ENCODE peak calls at places on chromosomes 5 and 9, in four cellular contexts. Z is HCT116, K is stomach, N is sigmoid colon. J is an unnamed sample.

GRCh38 chr9:69495331-69495730 is 170.3 kb downstream of the ENTREP1 start:
- DNase-seq in Z (no peak), K (no peak), N (no peak), J (peak)

GRCh38 chr5:36066540-36067210 is at the start of gene UGT3A2:
- DNase-seq in Z (no peak), K (no peak), N (no peak), J (no peak)

GRCh38 chr9:22813520-22813919 is 366.9 kb downstream of the DMRTA1 start:
- DNase-seq in Z (no peak), K (no peak), N (no peak), J (no peak)

GRCh38 chr5:89028579-89029272 is 145.7 kb upstream of the MEF2C start:
- DNase-seq in Z (peak), K (no peak), N (no peak), J (no peak)

GRCh38 chr5:36763454-36763853 is 113.1 kb upstream of the NIPBL start:
- DNase-seq in Z (no peak), K (no peak), N (no peak), J (no peak)

GRCh38 chr9:38141751-38142150 is 72.7 kb upstream of the SHB start:
- DNase-seq in Z (no peak), K (no peak), N (no peak), J (no peak)

GRCh38 chr5:149170292-149170691 is 29.0 kb downstream of the ABLIM3 start:
- DNase-seq in Z (no peak), K (no peak), N (no peak), J (no peak)

GRCh38 chr5:146188358-146188757 is 5.9 kb upstream of the LARS1 start:
- DNase-seq in Z (no peak), K (no peak), N (no peak), J (no peak)

GRCh38 chr5:141691867-141692532 is 10.0 kb upstream of the ARAP3 start:
- DNase-seq in Z (peak), K (peak), N (peak), J (peak)

GRCh38 chr5:132473019-132473531 is 17.5 kb downstream of the IRF1 start:
- DNase-seq in Z (no peak), K (peak), N (peak), J (peak)

GRCh38 chr9:126327016-126327749 is 554 bp downstream of the MVB12B start:
- DNase-seq in Z (no peak), K (no peak), N (no peak), J (peak)

GRCh38 chr9:70488793-70489105 is 74.3 kb upstream of the KLF9 start:
- DNase-seq in Z (no peak), K (no peak), N (no peak), J (no peak)

GRCh38 chr5:58887721-58888409 is 305.0 kb downstream of the RAB3C start:
- DNase-seq in Z (no peak), K (no peak), N (peak), J (no peak)

GRCh38 chr5:102223542-102224444 is 72.3 kb downstream of the SLCO4C1 start:
- DNase-seq in Z (peak), K (no peak), N (no peak), J (no peak)

GRCh38 chr5:43101491-43101890 is 19.2 kb upstream of the ZNF131 start:
- DNase-seq in Z (no peak), K (no peak), N (no peak), J (no peak)

GRCh38 chr9:33287087-33287490 is 3.2 kb upstream of the NFX1 start:
- DNase-seq in Z (peak), K (peak), N (no peak), J (no peak)

GRCh38 chr5:134510970-134511795 is 14.3 kb upstream of the JADE2 start:
- DNase-seq in Z (no peak), K (no peak), N (no peak), J (peak)

GRCh38 chr5:143992461-143992860 is 178.0 kb downstream of the YIPF5 start:
- DNase-seq in Z (no peak), K (no peak), N (no peak), J (no peak)

GRCh38 chr5:148446591-148446990 is 62.8 kb downstream of the FBXO38 start:
- DNase-seq in Z (no peak), K (no peak), N (no peak), J (no peak)

GRCh38 chr5:157902440-157903116 is 43.6 kb upstream of the CLINT1 start:
- DNase-seq in Z (no peak), K (no peak), N (no peak), J (no peak)

GRCh38 chr9:7439355-7439978 is 360.1 kb downstream of the DMAC1 start:
- DNase-seq in Z (no peak), K (no peak), N (no peak), J (no peak)

GRCh38 chr5:77937015-77937908 is 161.1 kb upstream of the TBCA start:
- DNase-seq in Z (no peak), K (no peak), N (no peak), J (no peak)

GRCh38 chr5:32290922-32291321 is 21.8 kb downstream of the MTMR12 start:
- DNase-seq in Z (no peak), K (no peak), N (no peak), J (no peak)

GRCh38 chr9:124645274-124645673 is 125.8 kb downstream of the NR6A1 start:
- DNase-seq in Z (no peak), K (no peak), N (no peak), J (no peak)

GRCh38 chr5:180603076-180603591 is 11.8 kb upstream of the SCGB3A1 start:
- DNase-seq in Z (no peak), K (no peak), N (peak), J (peak)

GRCh38 chr5:39109616-39110015 is 35.4 kb upstream of the RICTOR start:
- DNase-seq in Z (no peak), K (no peak), N (no peak), J (no peak)

GRCh38 chr9:96603305-96604004 is 16.2 kb downstream of the CDC14B start:
- DNase-seq in Z (no peak), K (no peak), N (no peak), J (no peak)

GRCh38 chr5:180790020-180790419 is 12.6 kb downstream of the MGAT1 start:
- DNase-seq in Z (no peak), K (no peak), N (peak), J (peak)

GRCh38 chr5:139915274-139915673 is 119.7 kb downstream of the PSD2 start:
- DNase-seq in Z (no peak), K (no peak), N (peak), J (no peak)

GRCh38 chr5:81163641-81164040 is 69.5 kb upstream of the CKMT2 start:
- DNase-seq in Z (no peak), K (no peak), N (no peak), J (no peak)

DNA sequence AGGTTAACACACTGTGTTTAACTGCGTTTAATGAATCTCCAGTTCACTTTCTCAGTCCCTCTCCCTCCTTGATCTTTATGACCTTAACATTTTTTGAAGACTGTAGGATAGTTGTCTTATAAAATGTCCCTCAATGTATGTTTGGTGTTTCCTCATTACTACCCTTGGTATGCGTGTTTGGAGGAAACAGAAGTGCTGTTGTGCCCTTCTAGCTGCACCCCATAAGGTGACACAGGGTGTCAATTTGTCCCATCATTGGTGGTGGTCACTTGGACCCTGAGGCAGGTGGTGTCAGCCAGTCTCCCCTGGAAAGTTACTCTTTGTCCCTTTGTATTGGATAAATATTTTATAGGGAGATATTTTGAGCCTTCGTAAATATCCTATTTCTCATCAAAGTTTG is 52.3 kb downstream of the RAD23B start:
- DNase-seq in Z (no peak), K (no peak), N (no peak), J (no peak)
- TF ChIP-seq POLR2AphosphoS5 in Z (peak), K (no peak), N (no peak), J (no peak)

GRCh38 chr9:131728961-131729360 is 10.9 kb downstream of the RAPGEF1 start:
- DNase-seq in Z (no peak), K (no peak), N (no peak), J (peak)
- TF ChIP-seq POLR2AphosphoS5 in Z (no peak), K (no peak), N (no peak), J (peak)

GRCh38 chr9:137428311-137428630 is 5.1 kb downstream of the NOXA1 start:
- DNase-seq in Z (no peak), K (no peak), N (no peak), J (peak)
- TF ChIP-seq POLR2AphosphoS5 in Z (no peak), K (no peak), N (no peak), J (no peak)

DNA sequence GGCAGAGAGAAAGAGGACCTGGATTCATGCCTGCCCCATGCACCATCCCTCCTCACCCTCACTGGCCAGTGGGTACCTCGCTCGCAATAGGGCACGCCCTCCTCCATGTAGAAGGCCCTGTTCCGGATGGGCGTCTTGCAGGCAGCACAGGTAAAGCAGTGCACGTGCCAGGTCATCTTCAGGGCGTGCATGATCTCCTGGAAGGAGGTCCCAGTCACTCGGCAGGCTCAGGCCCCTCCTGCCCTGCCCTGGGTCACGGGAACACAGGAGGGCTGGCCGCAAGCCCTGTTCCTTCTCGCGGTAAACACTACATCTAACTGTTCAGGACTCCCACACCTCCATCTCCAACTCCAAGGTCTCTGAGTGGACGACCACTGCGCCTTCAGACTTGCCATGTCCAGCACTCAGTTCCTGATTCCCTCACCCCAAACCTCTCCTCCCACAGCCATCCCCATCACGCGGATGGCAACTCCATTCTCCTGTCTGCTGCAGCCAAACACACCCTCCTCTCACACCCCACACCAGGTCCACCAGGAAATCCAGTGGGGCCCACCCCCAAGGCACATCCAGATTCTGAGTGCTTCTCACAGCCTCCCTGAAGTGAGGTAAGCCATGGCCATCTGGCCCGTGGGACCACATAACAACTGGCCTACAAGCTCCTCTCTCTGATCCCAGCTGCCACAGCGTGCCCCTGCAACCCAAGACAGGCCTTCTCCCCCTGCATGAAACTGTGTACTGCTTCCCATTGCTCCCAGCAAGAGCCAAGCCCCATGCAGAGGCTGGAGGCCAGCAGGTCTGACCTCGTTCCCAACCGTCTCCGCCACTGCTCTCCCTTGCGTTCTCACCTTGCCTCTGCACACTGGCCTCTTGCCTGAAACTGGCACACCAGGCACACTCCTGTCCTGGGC is 10.8 kb upstream of the DBN1 start:
- DNase-seq in Z (no peak), K (no peak), N (no peak), J (peak)
- TF ChIP-seq POLR2AphosphoS5 in Z (peak), K (no peak), N (no peak), J (no peak)

GRCh38 chr9:110131499-110131898 is 76.5 kb downstream of the C9orf152 start:
- DNase-seq in Z (no peak), K (no peak), N (no peak), J (no peak)

GRCh38 chr9:110128664-110129329 is 79.2 kb downstream of the C9orf152 start:
- DNase-seq in Z (no peak), K (no peak), N (no peak), J (no peak)

GRCh38 chr9:110130211-110130610 is 77.7 kb downstream of the C9orf152 start:
- DNase-seq in Z (no peak), K (no peak), N (no peak), J (no peak)

GRCh38 chr9:110130791-110131416 is 77.1 kb downstream of the C9orf152 start:
- DNase-seq in Z (no peak), K (no peak), N (no peak), J (no peak)

GRCh38 chr9:110129460-110129859 is 78.5 kb downstream of the C9orf152 start:
- DNase-seq in Z (no peak), K (no peak), N (no peak), J (no peak)
- TF ChIP-seq POLR2AphosphoS5 in Z (no peak), K (no peak), N (no peak), J (no peak)

GRCh38 chr9:20701058-20701457 is 17.0 kb downstream of the FOCAD start:
- DNase-seq in Z (no peak), K (no peak), N (no peak), J (no peak)
- TF ChIP-seq POLR2AphosphoS5 in Z (no peak), K (no peak), N (peak), J (no peak)

GRCh38 chr9:98861881-98862501 is 54.5 kb downstream of the GALNT12 start:
- DNase-seq in Z (no peak), K (no peak), N (peak), J (no peak)
- TF ChIP-seq POLR2AphosphoS5 in Z (no peak), K (peak), N (peak), J (no peak)

DNA sequence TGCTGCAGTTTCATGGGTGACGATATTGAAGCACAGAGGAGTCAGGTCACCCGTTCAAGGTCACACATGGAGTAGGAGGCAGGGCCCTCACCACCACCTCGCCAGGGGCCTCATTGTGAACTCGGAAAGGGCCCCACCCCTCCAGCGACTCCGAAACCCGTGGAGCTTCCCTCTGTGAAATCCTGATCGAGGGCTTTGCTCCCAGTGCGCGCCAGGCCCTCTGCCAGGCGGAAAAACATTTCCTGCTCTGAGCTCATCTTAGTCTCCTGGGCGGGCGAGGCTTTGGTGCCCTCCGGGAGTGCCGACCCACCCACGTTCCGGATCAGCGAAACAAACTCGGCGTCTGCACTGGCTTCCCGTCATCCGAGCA is 75.0 kb upstream of the FCN1 start:
- DNase-seq in Z (no peak), K (no peak), N (peak), J (peak)
- TF ChIP-seq POLR2AphosphoS5 in Z (no peak), K (no peak), N (no peak), J (peak)

DNA sequence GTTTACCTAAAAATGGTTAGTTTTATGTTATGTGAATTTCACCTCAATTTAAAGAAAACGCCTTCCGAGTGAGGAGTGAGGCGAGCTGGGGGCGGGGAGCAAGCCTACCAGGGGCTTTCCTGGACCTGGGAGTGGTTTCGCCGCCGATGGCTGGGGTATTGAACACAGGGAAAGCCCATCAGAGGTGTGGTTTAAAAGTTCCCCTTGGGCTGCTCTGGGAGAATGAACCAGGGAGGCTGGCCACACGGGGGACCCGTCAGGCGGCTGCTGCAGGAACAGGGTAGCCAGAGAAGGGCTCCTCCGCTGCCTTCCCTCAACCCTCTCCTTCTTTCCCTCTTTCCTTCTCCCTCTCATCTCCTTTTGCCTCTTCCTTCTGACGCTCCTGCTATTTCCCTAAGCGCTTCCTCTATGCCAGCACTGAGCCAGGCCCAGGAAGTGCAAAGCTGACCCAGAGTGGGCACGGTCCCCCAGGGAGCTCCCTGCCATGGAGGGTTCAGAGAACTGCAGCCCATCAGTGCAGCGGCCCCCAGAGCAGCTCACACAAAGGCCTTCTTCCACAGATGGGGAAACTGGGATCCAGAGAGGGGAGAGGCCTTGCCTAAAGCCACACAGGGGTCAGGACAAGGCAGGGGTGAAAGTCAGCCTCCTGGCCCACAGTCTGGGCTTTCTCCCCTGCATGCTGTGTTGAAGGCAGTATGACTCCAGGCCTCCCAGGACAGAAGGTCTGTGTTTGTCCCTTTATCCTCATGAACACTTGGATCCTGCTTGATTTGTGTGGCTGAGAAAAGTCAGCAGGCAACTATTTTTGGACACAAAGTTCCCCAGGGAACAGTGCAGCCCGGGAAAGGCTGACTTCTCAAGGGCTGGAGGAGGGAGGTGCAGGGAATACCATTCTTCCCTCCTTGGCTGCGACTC is 4.6 kb downstream of the AKNA start:
- DNase-seq in Z (no peak), K (no peak), N (peak), J (peak)
- TF ChIP-seq POLR2AphosphoS5 in Z (no peak), K (no peak), N (no peak), J (peak)

GRCh38 chr9:106400950-106401349 is 462.0 kb upstream of the ZNF462 start:
- DNase-seq in Z (no peak), K (no peak), N (no peak), J (no peak)

GRCh38 chr9:106405871-106406435 is 457.0 kb upstream of the ZNF462 start:
- DNase-seq in Z (no peak), K (no peak), N (no peak), J (no peak)

GRCh38 chr9:106403081-106403480 is 459.9 kb upstream of the ZNF462 start:
- DNase-seq in Z (no peak), K (no peak), N (no peak), J (no peak)

GRCh38 chr9:106404137-106404536 is 458.8 kb upstream of the ZNF462 start:
- DNase-seq in Z (no peak), K (no peak), N (no peak), J (no peak)

DNA sequence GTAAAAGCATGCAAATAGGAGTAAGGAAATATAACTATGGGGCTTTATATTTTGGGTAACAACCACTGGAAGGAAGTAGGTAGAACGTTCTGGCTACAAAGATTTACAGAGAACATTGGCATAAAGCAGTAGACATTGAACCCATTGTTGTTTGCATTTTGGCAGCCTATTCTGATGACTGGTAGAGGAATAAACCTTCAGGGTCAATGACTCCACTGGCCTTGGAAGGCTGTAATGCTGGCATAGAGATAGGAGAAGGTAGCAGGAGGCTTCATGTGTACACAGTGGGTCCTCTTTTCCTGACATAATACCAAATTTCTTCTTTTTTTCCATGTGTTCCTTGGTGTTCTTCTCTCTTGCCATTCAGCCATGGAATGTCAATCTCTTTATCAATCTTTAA is 462.8 kb upstream of the ZNF462 start:
- DNase-seq in Z (no peak), K (no peak), N (no peak), J (no peak)
- TF ChIP-seq POLR2AphosphoS5 in Z (no peak), K (no peak), N (no peak), J (no peak)